ENCODE peak calls at places on chromosomes 1 and 21, in four cellular contexts. One of them, this sample, is unnamed.

GRCh38 chr1:222769968-222770620 is 33.1 kb downstream of the FAM177B start:
- DNase-seq in WTC11: no peak
- DNase-seq in RWPE1: no peak
- DNase-seq in PC-9: no peak
- DNase-seq in this sample: no peak

GRCh38 chr1:23010734-23011449 is 4.8 kb downstream of the TEX46 start:
- DNase-seq in WTC11: no peak
- DNase-seq in RWPE1: peak; percentile 91
- DNase-seq in PC-9: peak; percentile 95
- DNase-seq in this sample: no peak

GRCh38 chr1:87393437-87394085 is 64.9 kb downstream of the LMO4 start:
- DNase-seq in WTC11: no peak
- DNase-seq in RWPE1: no peak
- DNase-seq in PC-9: no peak
- DNase-seq in this sample: no peak

GRCh38 chr1:210373878-210374599 is 45.3 kb downstream of the HHAT start:
- DNase-seq in WTC11: peak; percentile 93
- DNase-seq in RWPE1: peak; percentile 86
- DNase-seq in PC-9: peak; percentile 100
- DNase-seq in this sample: peak; percentile 54

GRCh38 chr1:204014336-204014735 is 58.6 kb upstream of the SOX13 start:
- DNase-seq in WTC11: no peak
- DNase-seq in RWPE1: no peak
- DNase-seq in PC-9: no peak
- DNase-seq in this sample: no peak

GRCh38 chr1:230052018-230052417 is 15.0 kb upstream of the GALNT2 start:
- DNase-seq in WTC11: no peak
- DNase-seq in RWPE1: no peak
- DNase-seq in PC-9: no peak
- DNase-seq in this sample: no peak

GRCh38 chr1:103459385-103459784 is 66.1 kb upstream of the RNPC3 start:
- DNase-seq in WTC11: no peak
- DNase-seq in RWPE1: no peak
- DNase-seq in PC-9: no peak
- DNase-seq in this sample: no peak

GRCh38 chr1:184684285-184685077 is 70.2 kb downstream of the EDEM3 start:
- DNase-seq in WTC11: no peak
- DNase-seq in RWPE1: no peak
- DNase-seq in PC-9: no peak
- DNase-seq in this sample: no peak

GRCh38 chr21:38443110-38443509 is 55.2 kb downstream of the ERG start:
- DNase-seq in WTC11: no peak
- DNase-seq in RWPE1: no peak
- DNase-seq in PC-9: no peak
- DNase-seq in this sample: no peak

GRCh38 chr1:45842786-45843185 is 39.4 kb downstream of the MAST2 start:
- DNase-seq in WTC11: no peak
- DNase-seq in RWPE1: no peak
- DNase-seq in PC-9: no peak
- DNase-seq in this sample: no peak

GRCh38 chr1:16921391-16922185 is at the start of gene CROCC:
- DNase-seq in WTC11: peak; percentile 91
- DNase-seq in RWPE1: no peak
- DNase-seq in PC-9: no peak
- DNase-seq in this sample: no peak

GRCh38 chr21:37915941-37916794 is at the start of gene KCNJ6:
- DNase-seq in WTC11: peak; percentile 87
- DNase-seq in RWPE1: peak; percentile 60
- DNase-seq in PC-9: no peak
- DNase-seq in this sample: no peak

GRCh38 chr21:33937931-33938339 is 22.3 kb upstream of the ATP5PO start:
- DNase-seq in WTC11: no peak
- DNase-seq in RWPE1: no peak
- DNase-seq in PC-9: no peak
- DNase-seq in this sample: no peak

GRCh38 chr1:30331415-30332065 is 391.8 kb downstream of the MATN1 start:
- DNase-seq in WTC11: no peak
- DNase-seq in RWPE1: no peak
- DNase-seq in PC-9: no peak
- DNase-seq in this sample: no peak

GRCh38 chr1:153697191-153697872 is 18.8 kb downstream of the NPR1 start:
- DNase-seq in WTC11: peak; percentile 56
- DNase-seq in RWPE1: peak; percentile 16
- DNase-seq in PC-9: peak; percentile 65
- DNase-seq in this sample: no peak

GRCh38 chr1:39425634-39426033 is 65.8 kb upstream of the BMP8A start:
- DNase-seq in WTC11: no peak
- DNase-seq in RWPE1: no peak
- DNase-seq in PC-9: no peak
- DNase-seq in this sample: no peak

GRCh38 chr1:112788561-112788960 is 73.4 kb upstream of the PPM1J start:
- DNase-seq in WTC11: no peak
- DNase-seq in RWPE1: no peak
- DNase-seq in PC-9: no peak
- DNase-seq in this sample: no peak

GRCh38 chr1:99266731-99267130 is 2.4 kb downstream of the PLPPR4 start:
- DNase-seq in WTC11: no peak
- DNase-seq in RWPE1: no peak
- DNase-seq in PC-9: no peak
- DNase-seq in this sample: no peak

GRCh38 chr1:53417003-53417402 is 42.2 kb upstream of the DMRTB1 start:
- DNase-seq in WTC11: no peak
- DNase-seq in RWPE1: no peak
- DNase-seq in PC-9: peak; percentile 8
- DNase-seq in this sample: no peak

GRCh38 chr1:53416264-53416663 is 42.9 kb upstream of the DMRTB1 start:
- DNase-seq in WTC11: no peak
- DNase-seq in RWPE1: no peak
- DNase-seq in PC-9: no peak
- DNase-seq in this sample: no peak

GRCh38 chr1:53421208-53421607 is 38.0 kb upstream of the DMRTB1 start:
- DNase-seq in WTC11: no peak
- DNase-seq in RWPE1: no peak
- DNase-seq in PC-9: no peak
- DNase-seq in this sample: no peak

GRCh38 chr1:53415432-53415831 is 43.8 kb upstream of the DMRTB1 start:
- DNase-seq in WTC11: no peak
- DNase-seq in RWPE1: no peak
- DNase-seq in PC-9: peak; percentile 16
- DNase-seq in this sample: no peak

GRCh38 chr1:53420331-53420730 is 38.9 kb upstream of the DMRTB1 start:
- DNase-seq in WTC11: no peak
- DNase-seq in RWPE1: no peak
- DNase-seq in PC-9: peak; percentile 15
- DNase-seq in this sample: no peak
- TF ChIP-seq CTCF in WTC11: no peak
- TF ChIP-seq CTCF in RWPE1: no peak
- TF ChIP-seq CTCF in PC-9: no peak
- TF ChIP-seq CTCF in this sample: no peak

GRCh38 chr1:25037174-25038074 is 107.3 kb upstream of the RUNX3 start:
- DNase-seq in WTC11: peak; percentile 75
- DNase-seq in RWPE1: peak; percentile 60
- DNase-seq in PC-9: no peak
- DNase-seq in this sample: no peak
- TF ChIP-seq CTCF in WTC11: peak; percentile 66
- TF ChIP-seq CTCF in RWPE1: peak; percentile 18
- TF ChIP-seq CTCF in PC-9: peak; percentile 74
- TF ChIP-seq CTCF in this sample: peak; percentile 51

GRCh38 chr1:40944326-40944725 is 35.2 kb upstream of the CTPS1 start:
- DNase-seq in WTC11: no peak
- DNase-seq in RWPE1: peak; percentile 77
- DNase-seq in PC-9: peak; percentile 60
- DNase-seq in this sample: no peak
- TF ChIP-seq CTCF in WTC11: no peak
- TF ChIP-seq CTCF in RWPE1: no peak
- TF ChIP-seq CTCF in PC-9: no peak
- TF ChIP-seq CTCF in this sample: no peak

DNA sequence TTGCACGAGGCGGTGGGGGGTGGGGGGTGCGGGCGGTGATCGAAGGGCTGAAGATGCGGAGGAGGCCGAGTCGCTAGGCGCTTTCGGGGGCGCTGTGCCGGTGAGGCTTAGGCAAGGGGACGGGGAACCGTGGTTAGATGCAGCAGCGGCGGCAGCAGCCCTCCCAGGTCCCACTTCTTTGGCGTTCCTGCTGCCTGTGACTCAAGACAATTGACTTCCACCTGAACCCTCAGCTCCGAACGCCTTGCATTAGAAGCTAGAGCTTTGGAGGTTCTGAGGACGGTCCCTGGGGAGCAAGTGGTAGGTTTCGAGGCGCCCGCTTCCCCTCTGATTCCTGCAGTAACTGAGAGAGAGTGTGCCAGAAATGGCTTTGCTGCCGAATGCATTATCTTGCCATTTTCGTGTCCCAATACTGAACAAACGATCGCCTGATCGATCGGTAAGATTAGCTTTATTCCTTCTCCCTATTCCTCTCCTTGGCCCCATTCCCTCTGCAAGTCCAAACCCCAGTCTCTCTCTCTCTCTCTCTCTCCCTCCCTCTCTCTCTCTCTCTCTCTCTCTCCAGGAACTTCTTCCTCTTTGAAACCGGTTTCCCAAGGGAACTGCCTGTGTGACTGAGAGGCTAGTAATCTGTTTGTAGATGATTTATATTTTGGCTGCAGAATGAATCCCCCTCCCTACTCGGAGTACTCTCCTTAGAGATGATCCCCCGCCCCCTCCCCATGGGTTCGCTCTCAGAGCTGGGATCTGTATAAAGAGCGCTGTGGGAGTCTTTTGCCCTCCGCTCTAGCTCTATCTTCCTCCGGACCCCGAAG is 736 bp upstream of the BRINP3 start:
- DNase-seq in WTC11: peak; percentile 61
- DNase-seq in RWPE1: peak; percentile 23
- DNase-seq in PC-9: no peak
- DNase-seq in this sample: peak; percentile 86
- TF ChIP-seq CTCF in WTC11: no peak
- TF ChIP-seq CTCF in RWPE1: no peak
- TF ChIP-seq CTCF in PC-9: no peak
- TF ChIP-seq CTCF in this sample: no peak

GRCh38 chr1:68464891-68465290 is 15.1 kb upstream of the RPE65 start:
- DNase-seq in WTC11: peak; percentile 34
- DNase-seq in RWPE1: no peak
- DNase-seq in PC-9: no peak
- DNase-seq in this sample: no peak

GRCh38 chr1:68459091-68459490 is 9.3 kb upstream of the RPE65 start:
- DNase-seq in WTC11: no peak
- DNase-seq in RWPE1: no peak
- DNase-seq in PC-9: no peak
- DNase-seq in this sample: no peak

GRCh38 chr1:68456207-68456606 is 6.5 kb upstream of the RPE65 start:
- DNase-seq in WTC11: no peak
- DNase-seq in RWPE1: no peak
- DNase-seq in PC-9: no peak
- DNase-seq in this sample: no peak

GRCh38 chr1:68459796-68460195 is 10.0 kb upstream of the RPE65 start:
- DNase-seq in WTC11: no peak
- DNase-seq in RWPE1: peak; percentile 21
- DNase-seq in PC-9: no peak
- DNase-seq in this sample: no peak

DNA sequence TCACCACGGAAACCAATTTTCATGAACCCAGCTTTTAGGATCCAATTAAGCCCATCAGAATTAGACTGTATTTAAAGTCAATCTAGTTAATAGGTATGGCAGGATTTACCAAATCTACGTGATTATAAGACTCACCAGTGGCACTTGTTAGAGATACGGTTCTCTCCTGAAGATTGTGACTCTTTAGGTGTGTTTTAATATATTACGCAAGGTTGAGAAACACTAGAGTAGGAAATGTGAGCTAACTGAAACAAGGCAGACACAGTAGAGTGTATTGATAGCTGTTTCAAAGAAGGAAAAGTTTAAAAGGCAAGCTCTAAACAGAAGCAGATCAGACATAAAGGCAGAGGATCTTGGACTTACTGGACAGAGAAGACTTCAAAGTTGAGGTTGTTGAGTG is 11.2 kb upstream of the RPE65 start:
- DNase-seq in WTC11: no peak
- DNase-seq in RWPE1: no peak
- DNase-seq in PC-9: no peak
- DNase-seq in this sample: no peak
- TF ChIP-seq CTCF in WTC11: no peak
- TF ChIP-seq CTCF in RWPE1: no peak
- TF ChIP-seq CTCF in PC-9: no peak
- TF ChIP-seq CTCF in this sample: no peak

GRCh38 chr1:151132676-151133338 is 13.6 kb downstream of the SEMA6C start:
- DNase-seq in WTC11: peak; percentile 60
- DNase-seq in RWPE1: no peak
- DNase-seq in PC-9: no peak
- DNase-seq in this sample: no peak
- TF ChIP-seq CTCF in WTC11: no peak
- TF ChIP-seq CTCF in RWPE1: no peak
- TF ChIP-seq CTCF in PC-9: no peak
- TF ChIP-seq CTCF in this sample: no peak

GRCh38 chr1:51218570-51218969 is 17.5 kb upstream of the RNF11 start:
- DNase-seq in WTC11: no peak
- DNase-seq in RWPE1: no peak
- DNase-seq in PC-9: no peak
- DNase-seq in this sample: no peak
- TF ChIP-seq CTCF in WTC11: no peak
- TF ChIP-seq CTCF in RWPE1: no peak
- TF ChIP-seq CTCF in PC-9: no peak
- TF ChIP-seq CTCF in this sample: no peak

DNA sequence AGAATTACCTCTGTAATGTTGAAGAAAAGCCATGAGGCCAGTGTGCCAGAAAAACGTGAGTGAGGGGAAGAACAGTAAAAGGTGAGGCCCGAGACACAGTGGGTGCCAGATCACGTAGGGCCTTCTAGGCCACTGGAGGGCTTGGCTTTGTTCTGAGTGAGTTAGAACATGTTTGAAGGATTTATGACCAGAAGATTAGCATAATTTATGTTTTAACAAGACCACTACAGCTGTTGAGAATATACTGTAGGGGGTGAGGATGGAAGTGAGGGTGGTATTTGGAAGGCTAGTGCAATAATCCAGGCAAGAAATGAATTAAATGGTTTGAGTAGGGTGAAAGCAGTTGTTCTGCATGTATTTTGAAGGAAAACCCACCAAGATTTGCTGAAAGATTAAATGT is 56.3 kb downstream of the LRRC8C start:
- DNase-seq in WTC11: no peak
- DNase-seq in RWPE1: no peak
- DNase-seq in PC-9: no peak
- DNase-seq in this sample: no peak
- TF ChIP-seq CTCF in WTC11: no peak
- TF ChIP-seq CTCF in RWPE1: no peak
- TF ChIP-seq CTCF in PC-9: no peak
- TF ChIP-seq CTCF in this sample: no peak

GRCh38 chr1:217563179-217563578 is 67.7 kb downstream of the GPATCH2 start:
- DNase-seq in WTC11: no peak
- DNase-seq in RWPE1: no peak
- DNase-seq in PC-9: no peak
- DNase-seq in this sample: peak; percentile 19
- TF ChIP-seq CTCF in WTC11: no peak
- TF ChIP-seq CTCF in RWPE1: no peak
- TF ChIP-seq CTCF in PC-9: no peak
- TF ChIP-seq CTCF in this sample: peak; percentile 19

This sample was measured in LNCaP clone FGC.